ENCODE peak calls at places on chromosomes 16 and 17, in four cellular contexts. P is MM.1S, F is adrenal gland, S is BJ. B is an unnamed sample.

GRCh38 chr17:7217113-7217987 is 2.3 kb downstream of the DLG4 start:
- DNase-seq in P (no peak), F (peak; percentile 90), S (no peak), B (no peak)

GRCh38 chr16:1430759-1431496 is at the start of gene PERCC1:
- DNase-seq in S (no peak), P (no peak), F (no peak), B (no peak)

GRCh38 chr16:84648595-84649510 is 542 bp downstream of the KLHL36 start:
- DNase-seq in S (no peak), F (peak; percentile 74), P (peak; percentile 30), B (peak; percentile 14)

GRCh38 chr16:3174618-3175148 is 13.3 kb upstream of the OR1F1 start:
- DNase-seq in P (no peak), F (no peak), S (no peak), B (no peak)

GRCh38 chr17:72463287-72464102 is 342.7 kb downstream of the SOX9 start:
- DNase-seq in S (no peak), F (no peak), P (no peak), B (no peak)

GRCh38 chr17:4658478-4659305 is 17.2 kb upstream of the ALOX15 start:
- DNase-seq in F (no peak), P (no peak), S (no peak), B (no peak)

GRCh38 chr16:86398622-86399021 is 111.7 kb upstream of the FOXF1 start:
- DNase-seq in P (no peak), F (no peak), S (no peak), B (no peak)

GRCh38 chr17:52515927-52516326 is 357.4 kb upstream of the CA10 start:
- DNase-seq in S (no peak), P (no peak), F (no peak), B (no peak)

GRCh38 chr16:49810769-49811315 is 45.1 kb downstream of the ZNF423 start:
- DNase-seq in F (no peak), P (no peak), S (no peak), B (no peak)

GRCh38 chr17:35117984-35118383 is 1.7 kb downstream of the RAD51D start:
- DNase-seq in F (no peak), P (peak; percentile 56), S (no peak), B (peak; percentile 18)

GRCh38 chr17:11582217-11582616 is 16.1 kb upstream of the DNAH9 start:
- DNase-seq in P (no peak), S (no peak), F (no peak), B (no peak)

GRCh38 chr16:28985206-28985605 is 354 bp downstream of the LAT start:
- DNase-seq in P (no peak), S (no peak), F (no peak), B (no peak)

GRCh38 chr16:28989363-28989762 is 4.5 kb downstream of the LAT start:
- DNase-seq in P (no peak), S (no peak), F (no peak), B (no peak)

GRCh38 chr16:28985611-28986041 is 774 bp downstream of the LAT start:
- DNase-seq in F (no peak), P (no peak), S (no peak), B (peak; percentile 42)

GRCh38 chr16:28986492-28986891 is 1.6 kb downstream of the LAT start:
- DNase-seq in S (no peak), P (no peak), F (no peak), B (no peak)

GRCh38 chr16:28987170-28987853 is 2.5 kb downstream of the LAT start:
- DNase-seq in F (no peak), S (no peak), P (no peak), B (no peak)
- H3K4me3 ChIP-seq in F (no peak overlapping the region), S (no peak overlapping the region), P (no peak overlapping the region), B (peak overlapping the region; percentile 100)

DNA sequence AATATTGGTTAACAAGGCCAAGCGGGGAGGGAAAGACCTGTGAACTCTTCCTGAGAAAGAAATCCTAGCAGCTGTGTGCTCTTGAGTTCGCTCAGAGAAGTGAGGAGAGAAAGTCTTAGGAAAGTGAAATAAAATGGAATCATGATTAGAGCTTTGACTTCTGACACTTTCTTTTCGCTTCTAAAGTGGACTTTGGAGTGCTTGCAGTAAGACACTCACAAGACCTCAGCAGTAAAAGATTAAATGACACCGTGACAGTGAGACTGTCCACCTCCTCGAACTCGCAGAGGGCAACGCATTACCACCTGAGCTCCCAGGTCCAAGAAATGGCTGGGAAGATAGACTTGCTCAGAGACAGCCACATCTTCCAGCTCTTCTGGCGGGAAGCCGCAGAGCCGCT is 71.2 kb downstream of the RNF213 start:
- DNase-seq in S (no peak), P (no peak), F (no peak), B (no peak)
- H3K36me3 ChIP-seq in S (peaks cover 26% of the 10 kb centered on the region), P (peaks cover 17% of the 10 kb centered on the region), F (peaks cover 96% of the 10 kb centered on the region), B (peaks cover 75% of the 10 kb centered on the region)

DNA sequence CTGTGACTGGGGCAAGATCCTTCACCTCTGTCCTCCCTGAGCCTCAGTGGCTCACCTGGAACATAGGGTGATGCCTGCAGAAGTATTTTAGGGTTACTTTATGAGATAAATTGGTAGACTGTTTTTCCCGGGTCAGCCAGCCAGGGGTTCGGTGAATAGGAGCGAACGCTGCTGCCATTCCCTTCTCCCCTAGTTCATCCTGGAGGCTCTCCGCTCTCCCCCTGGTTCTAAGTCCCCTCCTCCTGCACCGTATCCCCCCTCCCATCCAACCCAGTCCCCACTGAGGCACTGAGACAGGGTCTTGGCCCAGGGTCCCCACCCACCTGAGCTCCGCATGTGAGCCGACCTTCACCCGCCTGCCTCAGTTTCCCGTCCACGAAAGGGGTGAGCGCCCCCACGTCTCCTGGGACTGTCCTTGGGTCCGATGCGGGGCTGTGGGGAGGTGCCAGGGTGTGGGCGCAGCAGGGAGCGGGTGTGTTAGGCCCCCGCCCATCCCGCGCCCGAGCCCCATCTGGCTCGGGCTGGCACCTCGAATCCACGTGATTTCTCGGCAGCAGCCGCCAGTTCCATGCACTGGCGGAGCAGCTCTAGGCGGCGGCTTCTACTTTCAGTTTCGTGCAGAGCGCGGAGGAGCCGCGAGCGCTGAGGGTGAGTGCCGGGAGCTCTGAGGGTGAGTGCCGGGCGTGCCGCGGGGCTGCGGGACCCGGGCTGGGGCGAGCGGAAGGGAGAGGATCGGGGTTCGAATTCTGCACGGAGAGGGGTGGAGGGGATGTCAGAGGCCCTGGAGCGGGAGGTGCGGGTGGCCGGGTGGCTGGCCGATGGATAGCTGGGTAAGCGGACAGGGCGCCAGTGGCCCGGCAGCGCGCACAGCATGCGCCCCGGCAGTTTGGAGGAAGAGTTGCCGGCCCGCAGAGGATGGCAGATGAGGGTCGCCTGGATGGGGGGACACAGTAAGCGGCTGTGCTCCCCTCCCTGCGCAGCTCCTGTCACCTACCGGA is at the start of gene NLRC5:
- DNase-seq in F (peak; percentile 94), P (peak; percentile 96), S (no peak), B (peak; percentile 87)
- TF ChIP-seq CTCF in F (no peak), P (no peak), S (no peak), B (no peak)

DNA sequence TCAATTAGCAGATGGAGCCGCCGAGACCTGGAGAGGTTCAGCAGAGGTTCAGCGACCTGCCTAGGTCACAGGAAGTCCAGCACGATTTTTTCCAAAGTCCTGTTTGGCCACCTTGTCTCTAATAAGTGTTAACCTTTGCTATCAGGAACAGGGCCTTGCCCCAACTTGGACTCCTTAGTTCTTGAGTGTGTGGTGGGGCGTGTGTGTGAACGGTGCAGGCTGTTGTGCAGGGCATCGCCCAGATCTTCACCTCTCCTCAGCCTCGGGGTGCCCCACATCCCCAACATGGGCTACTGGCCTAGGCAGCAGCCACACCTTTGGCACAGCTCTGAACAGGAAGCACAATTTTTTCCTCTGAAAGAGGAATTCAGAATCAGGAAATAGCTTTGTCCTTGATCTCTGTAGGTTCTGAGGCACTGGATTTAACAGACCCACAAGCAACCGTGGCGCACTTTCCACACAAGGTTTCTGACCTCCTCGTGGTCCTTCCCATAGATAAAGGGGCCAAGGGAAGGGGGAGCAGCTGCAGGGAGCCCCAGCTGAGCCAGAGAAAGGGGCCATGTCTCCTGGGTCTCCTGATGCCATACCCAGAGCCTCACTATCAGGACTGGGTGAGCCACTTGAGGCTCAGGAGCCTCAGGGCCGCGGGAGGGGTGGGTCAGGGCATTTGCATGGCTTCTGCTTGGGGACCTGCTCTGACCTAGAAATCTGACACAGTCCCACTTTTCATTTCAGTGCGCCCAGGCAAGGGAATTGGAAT is 10.4 kb downstream of the MPRIP start:
- DNase-seq in S (no peak), F (no peak), P (no peak), B (no peak)
- H3K4me3 ChIP-seq in S (no peak overlapping the region), F (no peak overlapping the region), P (no peak overlapping the region), B (no peak overlapping the region)

GRCh38 chr17:61498042-61498441 is 45.8 kb downstream of the TBX4 start:
- DNase-seq in P (no peak), S (no peak), F (no peak), B (no peak)
- H3K36me3 ChIP-seq in P (no peaks in the 10 kb centered on the region), S (no peaks in the 10 kb centered on the region), F (no peaks in the 10 kb centered on the region), B (no peaks in the 10 kb centered on the region)

DNA sequence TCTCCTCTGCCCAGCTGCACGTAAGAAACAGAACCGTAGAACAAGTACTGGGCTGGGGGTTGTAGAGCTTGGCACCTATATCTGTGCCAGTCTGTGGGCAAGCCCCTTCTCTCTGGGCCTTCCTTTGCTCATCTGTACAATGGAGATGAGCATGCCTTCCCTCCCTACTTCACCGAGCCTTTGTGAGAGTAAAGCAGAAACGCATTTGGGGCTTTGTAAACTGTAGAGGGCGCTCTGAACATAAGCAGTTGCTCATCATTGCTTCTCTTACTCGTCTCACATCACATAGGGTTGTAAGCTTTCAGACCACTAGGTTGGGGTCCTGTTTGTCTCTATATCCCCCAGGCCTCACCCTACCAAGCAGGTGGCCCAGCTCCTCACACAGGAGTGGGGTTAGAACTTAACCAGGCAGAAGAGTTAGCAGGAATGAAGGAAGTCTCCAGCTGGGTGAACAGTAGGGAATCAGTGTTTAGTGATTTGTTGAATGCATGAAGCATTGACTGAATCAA is 15.1 kb downstream of the SAMD14 start:
- DNase-seq in S (no peak), F (peak; percentile 81), P (peak; percentile 65), B (no peak)
- TF ChIP-seq CTCF in S (peak; percentile 75), F (peak; percentile 46), P (peak; percentile 82), B (peak; percentile 56)

GRCh38 chr17:47694818-47695663 is 1.1 kb downstream of the TBKBP1 start:
- DNase-seq in S (no peak), F (peak; percentile 81), P (no peak), B (no peak)
- H3K4me3 ChIP-seq in S (peak overlapping the region; percentile 77), F (no peak overlapping the region), P (no peak overlapping the region), B (peak overlapping the region; percentile 62)

B was measured in CD8-positive, alpha-beta T cell.